ENCODE peak calls at places on chromosomes 11 and 22, in six cellular contexts. B, R, Z, L, P and T are unnamed samples.

GRCh38 chr11:130070109-130070828 is 575 bp downstream of the APLP2 start:
- DNase-seq in L (no peak), Z (no peak), R (peak; percentile 72), B (peak; percentile 15), P (peak; percentile 45), T (peak; percentile 62)

GRCh38 chr11:46339816-46340215 is 7.4 kb upstream of the DGKZ start:
- DNase-seq in Z (no peak), P (no peak), R (peak; percentile 59), L (no peak), B (no peak), T (no peak)

GRCh38 chr22:29030618-29031235 is 30.9 kb downstream of the C22orf31 start:
- DNase-seq in Z (peak; percentile 93), L (no peak), B (peak; percentile 75), P (peak; percentile 82), R (no peak), T (peak; percentile 65)

GRCh38 chr11:95187730-95188129 is 43.3 kb downstream of the SESN3 start:
- DNase-seq in B (no peak), P (no peak), Z (no peak), L (no peak), R (no peak), T (no peak)

GRCh38 chr11:63873381-63873780 is 34.5 kb downstream of the MARK2 start:
- DNase-seq in L (no peak), Z (no peak), R (peak; percentile 30), P (no peak), B (no peak), T (no peak)

GRCh38 chr22:23216331-23217170 is 36.2 kb downstream of the BCR start:
- DNase-seq in R (peak; percentile 93), B (no peak), P (no peak), Z (peak; percentile 92), L (no peak), T (peak; percentile 66)

GRCh38 chr22:30566125-30566524 is 8.3 kb downstream of the GAL3ST1 start:
- DNase-seq in Z (peak; percentile 80), R (no peak), P (no peak), L (no peak), B (no peak), T (no peak)

GRCh38 chr11:27255447-27255828 is 107.6 kb downstream of the CCDC34 start:
- DNase-seq in P (no peak), R (no peak), Z (no peak), B (no peak), L (no peak), T (no peak)

GRCh38 chr11:115439385-115439784 is 64.8 kb downstream of the CADM1 start:
- DNase-seq in P (no peak), B (no peak), R (no peak), L (no peak), Z (no peak), T (no peak)

GRCh38 chr22:49321477-49322055 is 506.1 kb downstream of the BRD1 start:
- DNase-seq in P (no peak), B (no peak), Z (no peak), L (no peak), R (no peak), T (no peak)

GRCh38 chr11:67072295-67072694 is 15.6 kb downstream of the RHOD start:
- DNase-seq in R (peak; percentile 8), Z (no peak), L (no peak), B (no peak), P (no peak), T (no peak)

GRCh38 chr11:67076202-67076601 is 19.6 kb downstream of the RHOD start:
- DNase-seq in R (no peak), Z (peak; percentile 50), B (no peak), L (no peak), P (no peak), T (no peak)

GRCh38 chr11:67073908-67074307 is 17.3 kb downstream of the RHOD start:
- DNase-seq in L (no peak), Z (no peak), R (peak; percentile 1), B (no peak), P (no peak), T (no peak)

GRCh38 chr11:67066333-67066709 is 9.7 kb downstream of the RHOD start:
- DNase-seq in B (no peak), L (no peak), R (no peak), Z (no peak), P (no peak), T (no peak)

DNA sequence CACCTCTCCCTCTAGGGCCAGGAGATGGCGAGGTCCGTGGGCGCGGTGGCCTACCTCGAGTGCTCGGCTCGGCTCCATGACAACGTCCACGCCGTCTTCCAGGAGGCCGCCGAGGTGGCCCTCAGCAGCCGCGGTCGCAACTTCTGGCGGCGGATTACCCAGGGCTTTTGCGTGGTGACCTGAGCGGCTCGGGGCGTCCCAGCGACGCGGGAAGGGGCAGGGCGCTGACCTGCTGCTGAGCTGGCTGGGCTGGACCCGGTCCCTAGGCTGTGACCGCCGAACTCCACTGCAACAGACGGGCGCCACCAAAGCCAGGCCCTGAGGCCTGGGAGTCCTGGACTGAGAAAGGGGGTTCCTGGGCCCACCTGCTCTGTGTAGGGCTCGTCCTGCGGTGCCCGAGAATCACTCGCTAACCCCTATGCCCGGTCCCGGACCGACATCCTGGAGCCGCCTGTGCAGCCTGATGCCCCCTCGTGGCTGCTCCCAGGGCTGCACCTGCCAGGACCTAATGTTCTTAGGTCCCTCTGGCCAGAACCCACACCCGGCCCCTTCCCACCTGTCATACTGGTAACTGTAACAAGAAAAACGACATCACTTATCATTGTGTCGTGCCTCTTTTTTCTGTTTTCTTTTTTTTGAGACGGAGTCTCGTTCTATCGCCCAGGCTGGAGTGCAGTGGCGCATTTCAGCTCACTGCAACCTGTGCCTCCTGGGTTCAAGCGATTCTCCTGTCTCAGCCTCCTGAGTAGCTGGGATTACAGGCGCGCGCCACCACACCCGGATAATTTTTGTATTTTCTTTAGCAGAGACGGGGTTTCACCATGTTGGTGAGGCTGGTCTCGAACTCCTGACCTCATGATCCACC is 15.0 kb downstream of the RHOD start:
- DNase-seq in L (no peak), R (peak; percentile 82), P (peak; percentile 69), B (peak; percentile 94), Z (peak; percentile 53), T (peak; percentile 88)
- TF ChIP-seq MYC in L (no peak), R (no peak), P (no peak), B (no peak), Z (no peak), T (peak; percentile 24)

GRCh38 chr22:24433868-24434471 is 6.6 kb downstream of the ADORA2A start:
- DNase-seq in R (peak; percentile 90), B (no peak), L (peak; percentile 90), Z (no peak), P (peak; percentile 40), T (no peak)

GRCh38 chr22:24433001-24433867 is 5.8 kb downstream of the ADORA2A start:
- DNase-seq in R (no peak), B (no peak), L (no peak), Z (no peak), P (no peak), T (no peak)

GRCh38 chr22:24431309-24432034 is 4.1 kb downstream of the ADORA2A start:
- DNase-seq in Z (no peak), P (no peak), R (no peak), L (no peak), B (no peak), T (no peak)

GRCh38 chr22:24430431-24431308 is 3.3 kb downstream of the ADORA2A start:
- DNase-seq in P (no peak), R (no peak), Z (no peak), L (no peak), B (no peak), T (no peak)

GRCh38 chr22:24432059-24432853 is 4.9 kb downstream of the ADORA2A start:
- DNase-seq in R (no peak), Z (no peak), B (no peak), P (no peak), L (no peak), T (peak; percentile 44)
- TF ChIP-seq MYC in R (no peak), Z (no peak), B (no peak), P (no peak), L (no peak), T (no peak)

DNA sequence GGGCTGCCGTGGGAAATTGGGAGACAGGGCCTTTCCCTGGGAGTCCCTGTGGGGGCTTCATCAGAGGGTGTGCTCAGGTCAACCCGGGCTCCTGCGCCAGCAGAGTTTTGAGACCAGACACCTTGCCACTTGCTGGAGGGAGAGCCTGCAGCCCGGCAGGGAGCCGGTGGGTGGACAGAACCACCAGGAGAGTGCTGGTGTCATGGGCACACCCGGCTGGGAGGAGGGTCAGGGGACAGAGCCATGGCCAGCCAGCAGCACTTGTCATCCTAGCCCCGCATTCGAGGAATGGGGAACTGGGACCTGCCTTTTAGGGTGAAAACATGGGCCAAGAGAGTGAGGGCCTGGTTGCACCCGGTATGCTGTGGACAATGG is 209.3 kb downstream of the TBC1D22A start:
- DNase-seq in R (no peak), B (no peak), Z (no peak), L (no peak), P (no peak), T (no peak)
- TF ChIP-seq MYC in R (no peak), B (no peak), Z (no peak), L (no peak), P (no peak), T (no peak)

DNA sequence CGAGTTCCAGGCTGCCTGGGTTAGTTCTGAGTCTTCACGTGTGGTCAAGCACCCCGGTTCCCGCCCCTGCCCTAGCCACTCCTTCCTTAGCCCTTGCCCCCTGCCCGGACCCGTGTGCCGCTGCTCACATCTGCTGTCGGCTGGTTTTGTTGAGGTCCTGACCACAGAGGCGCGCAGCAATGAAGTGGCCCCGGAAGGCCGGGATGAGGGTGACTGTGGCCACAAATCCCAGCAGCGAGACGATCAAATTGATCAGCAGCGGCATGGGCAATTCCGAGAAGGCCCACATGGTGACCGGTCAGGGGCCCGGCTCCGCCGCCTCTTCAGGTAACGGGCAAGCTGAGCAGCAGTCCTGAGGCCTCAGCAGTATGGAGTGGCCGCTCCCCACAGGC is 290 bp downstream of the DPAGT1 start:
- DNase-seq in P (no peak), Z (peak; percentile 38), R (peak; percentile 74), B (no peak), L (no peak), T (peak; percentile 49)
- TF ChIP-seq MYC in P (no peak), Z (no peak), R (no peak), B (no peak), L (no peak), T (no peak)

GRCh38 chr11:70421123-70421522 is 22.8 kb downstream of the CTTN start:
- DNase-seq in B (no peak), R (peak; percentile 83), P (no peak), L (no peak), Z (no peak), T (no peak)
- TF ChIP-seq MYC in B (no peak), R (no peak), P (no peak), L (no peak), Z (no peak), T (no peak)